ENCODE peak calls at places on chromosome 15, in nine cellular contexts. One of them, this sample, is unnamed.

GRCh38 chr15:66599536-66600239 is 33.9 kb upstream of the LCTL start:
- DNase-seq in GM20000: no peak
- DNase-seq in MCF 10A: no peak
- DNase-seq in fibroblast of the aortic adventitia: no peak
- DNase-seq in esophagus squamous epithelium: no peak
- DNase-seq in heart right ventricle: no peak
- DNase-seq in heart left ventricle: no peak
- DNase-seq in fibroblast of lung: no peak
- DNase-seq in thoracic aorta: no peak
- DNase-seq in this sample: no peak

GRCh38 chr15:40441012-40441735 is 421 bp downstream of the BAHD1 start:
- DNase-seq in esophagus squamous epithelium: no peak
- DNase-seq in GM20000: no peak
- DNase-seq in fibroblast of lung: no peak
- DNase-seq in MCF 10A: no peak
- DNase-seq in heart right ventricle: no peak
- DNase-seq in thoracic aorta: no peak
- DNase-seq in heart left ventricle: peak
- DNase-seq in fibroblast of the aortic adventitia: no peak
- DNase-seq in this sample: no peak

GRCh38 chr15:45106002-45106790 is 7.8 kb downstream of the DUOX2 start:
- DNase-seq in GM20000: no peak
- DNase-seq in fibroblast of lung: no peak
- DNase-seq in heart right ventricle: no peak
- DNase-seq in fibroblast of the aortic adventitia: no peak
- DNase-seq in thoracic aorta: no peak
- DNase-seq in esophagus squamous epithelium: no peak
- DNase-seq in heart left ventricle: no peak
- DNase-seq in MCF 10A: no peak
- DNase-seq in this sample: no peak

GRCh38 chr15:49370782-49371181 is 52.3 kb upstream of the FGF7 start:
- DNase-seq in GM20000: no peak
- DNase-seq in MCF 10A: peak
- DNase-seq in heart left ventricle: no peak
- DNase-seq in heart right ventricle: no peak
- DNase-seq in thoracic aorta: no peak
- DNase-seq in fibroblast of the aortic adventitia: peak
- DNase-seq in esophagus squamous epithelium: no peak
- DNase-seq in fibroblast of lung: peak
- DNase-seq in this sample: no peak

GRCh38 chr15:39786444-39787056 is 3.9 kb upstream of the FSIP1 start:
- DNase-seq in MCF 10A: peak
- DNase-seq in thoracic aorta: no peak
- DNase-seq in esophagus squamous epithelium: no peak
- DNase-seq in fibroblast of lung: peak
- DNase-seq in heart right ventricle: no peak
- DNase-seq in heart left ventricle: no peak
- DNase-seq in fibroblast of the aortic adventitia: peak
- DNase-seq in GM20000: peak
- DNase-seq in this sample: no peak

GRCh38 chr15:52392008-52392687 is 96.5 kb upstream of the MYO5C start:
- DNase-seq in heart left ventricle: no peak
- DNase-seq in heart right ventricle: no peak
- DNase-seq in fibroblast of the aortic adventitia: peak
- DNase-seq in GM20000: no peak
- DNase-seq in esophagus squamous epithelium: no peak
- DNase-seq in MCF 10A: peak
- DNase-seq in fibroblast of lung: peak
- DNase-seq in thoracic aorta: no peak
- DNase-seq in this sample: no peak

GRCh38 chr15:56356616-56357015 is 8.6 kb upstream of the TEX9 start:
- DNase-seq in thoracic aorta: no peak
- DNase-seq in fibroblast of lung: peak
- DNase-seq in esophagus squamous epithelium: no peak
- DNase-seq in heart right ventricle: no peak
- DNase-seq in heart left ventricle: no peak
- DNase-seq in fibroblast of the aortic adventitia: peak
- DNase-seq in GM20000: no peak
- DNase-seq in MCF 10A: peak
- DNase-seq in this sample: no peak

GRCh38 chr15:64112904-64113303 is 17.1 kb downstream of the SNX1 start:
- DNase-seq in heart left ventricle: no peak
- DNase-seq in GM20000: no peak
- DNase-seq in thoracic aorta: no peak
- DNase-seq in fibroblast of lung: no peak
- DNase-seq in esophagus squamous epithelium: no peak
- DNase-seq in fibroblast of the aortic adventitia: peak
- DNase-seq in heart right ventricle: no peak
- DNase-seq in MCF 10A: peak
- DNase-seq in this sample: no peak

GRCh38 chr15:91469627-91470567 is 369.8 kb downstream of the SV2B start:
- DNase-seq in thoracic aorta: no peak
- DNase-seq in heart left ventricle: no peak
- DNase-seq in esophagus squamous epithelium: no peak
- DNase-seq in fibroblast of the aortic adventitia: no peak
- DNase-seq in fibroblast of lung: no peak
- DNase-seq in GM20000: no peak
- DNase-seq in heart right ventricle: no peak
- DNase-seq in MCF 10A: no peak
- DNase-seq in this sample: no peak

GRCh38 chr15:72507402-72507801 is 33.3 kb downstream of the ARIH1 start:
- DNase-seq in fibroblast of lung: no peak
- DNase-seq in heart right ventricle: no peak
- DNase-seq in thoracic aorta: no peak
- DNase-seq in esophagus squamous epithelium: no peak
- DNase-seq in MCF 10A: no peak
- DNase-seq in fibroblast of the aortic adventitia: no peak
- DNase-seq in heart left ventricle: no peak
- DNase-seq in GM20000: no peak
- DNase-seq in this sample: no peak

GRCh38 chr15:90648137-90649070 is 68.7 kb upstream of the BLM start:
- DNase-seq in MCF 10A: peak
- DNase-seq in GM20000: peak
- DNase-seq in fibroblast of lung: peak
- DNase-seq in heart right ventricle: peak
- DNase-seq in thoracic aorta: peak
- DNase-seq in fibroblast of the aortic adventitia: peak
- DNase-seq in esophagus squamous epithelium: peak
- DNase-seq in heart left ventricle: peak
- DNase-seq in this sample: peak

GRCh38 chr15:75801859-75802593 is 41.2 kb upstream of the UBE2Q2 start:
- DNase-seq in GM20000: peak
- DNase-seq in fibroblast of lung: peak
- DNase-seq in heart right ventricle: peak
- DNase-seq in thoracic aorta: peak
- DNase-seq in MCF 10A: peak
- DNase-seq in esophagus squamous epithelium: no peak
- DNase-seq in heart left ventricle: peak
- DNase-seq in fibroblast of the aortic adventitia: peak
- DNase-seq in this sample: peak

DNA sequence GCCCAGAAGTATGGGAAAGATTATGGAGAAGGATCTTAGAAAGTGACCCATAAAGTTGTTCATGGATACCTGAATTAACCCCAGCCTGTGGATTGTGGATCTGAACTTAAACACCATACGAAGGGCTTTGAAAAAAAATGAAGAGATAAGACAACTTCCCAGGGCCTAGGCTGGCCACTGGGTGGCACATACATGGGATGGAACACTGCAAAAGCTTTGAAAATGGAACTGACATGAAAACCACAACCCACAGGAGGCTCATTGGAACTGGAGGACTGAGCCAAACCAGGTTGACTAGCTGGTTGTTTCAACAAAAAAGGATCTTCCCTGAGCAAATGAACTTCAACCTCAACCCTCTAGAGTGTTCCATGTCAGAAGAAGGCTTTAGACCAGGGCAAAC is 34.5 kb downstream of the FMN1 start:
- DNase-seq in fibroblast of the aortic adventitia: no peak
- DNase-seq in MCF 10A: no peak
- DNase-seq in heart left ventricle: no peak
- DNase-seq in heart right ventricle: no peak
- DNase-seq in fibroblast of lung: no peak
- DNase-seq in GM20000: no peak
- DNase-seq in esophagus squamous epithelium: no peak
- DNase-seq in thoracic aorta: no peak
- DNase-seq in this sample: no peak
- TF ChIP-seq CTCF in fibroblast of the aortic adventitia: no peak
- TF ChIP-seq CTCF in MCF 10A: no peak
- TF ChIP-seq CTCF in heart left ventricle: no peak
- TF ChIP-seq CTCF in heart right ventricle: peak
- TF ChIP-seq CTCF in fibroblast of lung: no peak
- TF ChIP-seq CTCF in GM20000: no peak
- TF ChIP-seq CTCF in esophagus squamous epithelium: no peak
- TF ChIP-seq CTCF in thoracic aorta: no peak
- TF ChIP-seq CTCF in this sample: no peak

GRCh38 chr15:78873796-78874761 is 1.4 kb downstream of the MORF4L1 start:
- DNase-seq in thoracic aorta: no peak
- DNase-seq in GM20000: no peak
- DNase-seq in esophagus squamous epithelium: no peak
- DNase-seq in heart right ventricle: peak
- DNase-seq in fibroblast of lung: peak
- DNase-seq in fibroblast of the aortic adventitia: no peak
- DNase-seq in MCF 10A: no peak
- DNase-seq in heart left ventricle: peak
- DNase-seq in this sample: no peak
- TF ChIP-seq CTCF in thoracic aorta: no peak
- TF ChIP-seq CTCF in GM20000: no peak
- TF ChIP-seq CTCF in esophagus squamous epithelium: no peak
- TF ChIP-seq CTCF in heart right ventricle: no peak
- TF ChIP-seq CTCF in fibroblast of lung: no peak
- TF ChIP-seq CTCF in fibroblast of the aortic adventitia: no peak
- TF ChIP-seq CTCF in MCF 10A: no peak
- TF ChIP-seq CTCF in heart left ventricle: no peak
- TF ChIP-seq CTCF in this sample: no peak

GRCh38 chr15:84103345-84103744 is 132.2 kb upstream of the GOLGA6L4 start:
- DNase-seq in heart left ventricle: no peak
- DNase-seq in GM20000: no peak
- DNase-seq in thoracic aorta: no peak
- DNase-seq in heart right ventricle: no peak
- DNase-seq in esophagus squamous epithelium: no peak
- DNase-seq in fibroblast of the aortic adventitia: no peak
- DNase-seq in fibroblast of lung: no peak
- DNase-seq in MCF 10A: no peak
- DNase-seq in this sample: no peak

GRCh38 chr15:84112025-84112424 is 123.5 kb upstream of the GOLGA6L4 start:
- DNase-seq in esophagus squamous epithelium: no peak
- DNase-seq in GM20000: no peak
- DNase-seq in fibroblast of lung: peak
- DNase-seq in heart left ventricle: no peak
- DNase-seq in heart right ventricle: no peak
- DNase-seq in MCF 10A: peak
- DNase-seq in thoracic aorta: no peak
- DNase-seq in fibroblast of the aortic adventitia: no peak
- DNase-seq in this sample: no peak

GRCh38 chr15:84113919-84114318 is 121.7 kb upstream of the GOLGA6L4 start:
- DNase-seq in heart left ventricle: no peak
- DNase-seq in MCF 10A: no peak
- DNase-seq in esophagus squamous epithelium: no peak
- DNase-seq in fibroblast of lung: peak
- DNase-seq in heart right ventricle: no peak
- DNase-seq in thoracic aorta: no peak
- DNase-seq in fibroblast of the aortic adventitia: no peak
- DNase-seq in GM20000: no peak
- DNase-seq in this sample: no peak

GRCh38 chr15:84104853-84105252 is 130.7 kb upstream of the GOLGA6L4 start:
- DNase-seq in thoracic aorta: no peak
- DNase-seq in fibroblast of the aortic adventitia: no peak
- DNase-seq in GM20000: no peak
- DNase-seq in fibroblast of lung: no peak
- DNase-seq in MCF 10A: no peak
- DNase-seq in esophagus squamous epithelium: no peak
- DNase-seq in heart right ventricle: no peak
- DNase-seq in heart left ventricle: no peak
- DNase-seq in this sample: no peak

DNA sequence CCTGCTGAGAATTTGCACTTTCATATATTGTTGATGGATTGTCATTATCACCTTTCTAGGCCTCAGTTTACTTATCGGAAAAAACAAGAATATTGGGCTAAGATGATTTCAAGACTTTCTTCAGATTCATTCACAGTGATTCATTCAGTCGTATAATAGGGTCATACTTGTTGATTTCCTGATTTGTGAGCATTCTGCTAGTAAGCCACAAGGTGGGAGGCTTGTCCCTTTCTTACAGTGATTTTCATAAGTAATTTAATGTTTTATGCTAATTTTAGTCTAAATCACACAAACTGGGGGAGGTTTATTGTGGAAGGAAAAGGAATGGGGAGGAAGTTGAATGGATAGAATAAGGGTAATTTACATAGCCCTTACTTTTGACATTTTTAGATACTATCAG is 126.8 kb upstream of the GOLGA6L4 start:
- DNase-seq in GM20000: no peak
- DNase-seq in esophagus squamous epithelium: no peak
- DNase-seq in thoracic aorta: no peak
- DNase-seq in heart left ventricle: no peak
- DNase-seq in MCF 10A: peak
- DNase-seq in fibroblast of the aortic adventitia: peak
- DNase-seq in heart right ventricle: no peak
- DNase-seq in fibroblast of lung: peak
- DNase-seq in this sample: no peak
- TF ChIP-seq CTCF in GM20000: no peak
- TF ChIP-seq CTCF in esophagus squamous epithelium: peak
- TF ChIP-seq CTCF in thoracic aorta: no peak
- TF ChIP-seq CTCF in heart left ventricle: no peak
- TF ChIP-seq CTCF in MCF 10A: no peak
- TF ChIP-seq CTCF in fibroblast of the aortic adventitia: peak
- TF ChIP-seq CTCF in heart right ventricle: no peak
- TF ChIP-seq CTCF in fibroblast of lung: no peak
- TF ChIP-seq CTCF in this sample: no peak

GRCh38 chr15:94847325-94847724 is 616.0 kb downstream of the MCTP2 start:
- DNase-seq in esophagus squamous epithelium: no peak
- DNase-seq in thoracic aorta: no peak
- DNase-seq in fibroblast of lung: no peak
- DNase-seq in GM20000: no peak
- DNase-seq in heart right ventricle: no peak
- DNase-seq in heart left ventricle: no peak
- DNase-seq in MCF 10A: no peak
- DNase-seq in fibroblast of the aortic adventitia: no peak
- DNase-seq in this sample: no peak

GRCh38 chr15:94844188-94844532 is 612.8 kb downstream of the MCTP2 start:
- DNase-seq in thoracic aorta: no peak
- DNase-seq in fibroblast of lung: peak
- DNase-seq in fibroblast of the aortic adventitia: no peak
- DNase-seq in GM20000: no peak
- DNase-seq in heart left ventricle: no peak
- DNase-seq in heart right ventricle: no peak
- DNase-seq in MCF 10A: no peak
- DNase-seq in esophagus squamous epithelium: no peak
- DNase-seq in this sample: no peak

GRCh38 chr15:94843060-94843459 is 611.7 kb downstream of the MCTP2 start:
- DNase-seq in heart right ventricle: no peak
- DNase-seq in GM20000: no peak
- DNase-seq in fibroblast of lung: no peak
- DNase-seq in thoracic aorta: no peak
- DNase-seq in esophagus squamous epithelium: no peak
- DNase-seq in MCF 10A: no peak
- DNase-seq in fibroblast of the aortic adventitia: no peak
- DNase-seq in heart left ventricle: no peak
- DNase-seq in this sample: no peak

GRCh38 chr15:94845391-94845718 is 614.0 kb downstream of the MCTP2 start:
- DNase-seq in thoracic aorta: no peak
- DNase-seq in heart right ventricle: no peak
- DNase-seq in fibroblast of lung: no peak
- DNase-seq in MCF 10A: no peak
- DNase-seq in GM20000: no peak
- DNase-seq in fibroblast of the aortic adventitia: no peak
- DNase-seq in heart left ventricle: no peak
- DNase-seq in esophagus squamous epithelium: no peak
- DNase-seq in this sample: no peak

GRCh38 chr15:94844533-94845390 is 613.4 kb downstream of the MCTP2 start:
- DNase-seq in fibroblast of lung: peak
- DNase-seq in MCF 10A: no peak
- DNase-seq in GM20000: no peak
- DNase-seq in thoracic aorta: no peak
- DNase-seq in esophagus squamous epithelium: no peak
- DNase-seq in heart left ventricle: peak
- DNase-seq in heart right ventricle: peak
- DNase-seq in fibroblast of the aortic adventitia: no peak
- DNase-seq in this sample: peak
- TF ChIP-seq CTCF in fibroblast of lung: no peak
- TF ChIP-seq CTCF in MCF 10A: no peak
- TF ChIP-seq CTCF in GM20000: no peak
- TF ChIP-seq CTCF in thoracic aorta: no peak
- TF ChIP-seq CTCF in esophagus squamous epithelium: no peak
- TF ChIP-seq CTCF in heart left ventricle: peak
- TF ChIP-seq CTCF in heart right ventricle: no peak
- TF ChIP-seq CTCF in fibroblast of the aortic adventitia: no peak
- TF ChIP-seq CTCF in this sample: peak